ENCODE peak calls at places on chromosomes 5 and 9, in four cellular contexts. G, B, E and C are unnamed samples.

GRCh38 chr9:95511232-95511951 is 5.4 kb downstream of the PTCH1 start:
- DNase-seq in G (peak), B (no peak), E (no peak), C (peak)

GRCh38 chr5:39906146-39906545 is 481.4 kb upstream of the DAB2 start:
- DNase-seq in G (no peak), B (no peak), E (no peak), C (no peak)

GRCh38 chr5:7871560-7872113 is 2.7 kb downstream of the MTRR start:
- DNase-seq in G (no peak), B (no peak), E (no peak), C (no peak)

GRCh38 chr5:142427529-142427928 is 102.7 kb upstream of the SPRY4 start:
- DNase-seq in G (no peak), B (no peak), E (no peak), C (no peak)

GRCh38 chr9:98191615-98192502 is 578 bp downstream of the CORO2A start:
- DNase-seq in G (no peak), B (peak), E (no peak), C (peak)

GRCh38 chr5:158378931-158379330 is 520.0 kb upstream of the CLINT1 start:
- DNase-seq in G (no peak), B (no peak), E (no peak), C (no peak)

GRCh38 chr5:132253008-132253441 is 4.5 kb upstream of the PDLIM4 start:
- DNase-seq in G (no peak), B (no peak), E (no peak), C (no peak)

GRCh38 chr9:21473236-21473635 is 8.9 kb downstream of the IFNE start:
- DNase-seq in G (no peak), B (no peak), E (no peak), C (peak)

GRCh38 chr5:106418196-106418595 is 1252.5 kb downstream of the EFNA5 start:
- DNase-seq in G (no peak), B (no peak), E (no peak), C (no peak)

GRCh38 chr9:33304367-33304766 is 14.1 kb downstream of the NFX1 start:
- DNase-seq in G (no peak), B (no peak), E (no peak), C (no peak)

GRCh38 chr5:150458819-150459557 is 9.4 kb upstream of the RPS14 start:
- DNase-seq in G (peak), B (peak), E (no peak), C (peak)

GRCh38 chr9:25845867-25846266 is 167.6 kb upstream of the TUSC1 start:
- DNase-seq in G (no peak), B (no peak), E (no peak), C (no peak)

GRCh38 chr5:131635755-131636479 is 888 bp upstream of the RAPGEF6 start:
- DNase-seq in G (no peak), B (peak), E (peak), C (peak)

GRCh38 chr5:137415231-137415681 is 83.9 kb downstream of the SPOCK1 start:
- DNase-seq in G (no peak), B (no peak), E (no peak), C (no peak)

GRCh38 chr9:2093920-2094597 is 78.9 kb downstream of the SMARCA2 start:
- DNase-seq in G (no peak), B (no peak), E (no peak), C (peak)

GRCh38 chr9:93573204-93573828 is 3.1 kb upstream of the PHF2 start:
- DNase-seq in G (no peak), B (no peak), E (no peak), C (no peak)

GRCh38 chr9:129069128-129069824 is 11.6 kb upstream of the DOLPP1 start:
- DNase-seq in G (no peak), B (peak), E (no peak), C (no peak)

GRCh38 chr9:134175291-134175807 is 11.0 kb upstream of the RNU6ATAC start:
- DNase-seq in G (no peak), B (peak), E (no peak), C (peak)

GRCh38 chr5:173557123-173557903 is 59.1 kb downstream of the BOD1 start:
- DNase-seq in G (no peak), B (no peak), E (no peak), C (peak)

DNA sequence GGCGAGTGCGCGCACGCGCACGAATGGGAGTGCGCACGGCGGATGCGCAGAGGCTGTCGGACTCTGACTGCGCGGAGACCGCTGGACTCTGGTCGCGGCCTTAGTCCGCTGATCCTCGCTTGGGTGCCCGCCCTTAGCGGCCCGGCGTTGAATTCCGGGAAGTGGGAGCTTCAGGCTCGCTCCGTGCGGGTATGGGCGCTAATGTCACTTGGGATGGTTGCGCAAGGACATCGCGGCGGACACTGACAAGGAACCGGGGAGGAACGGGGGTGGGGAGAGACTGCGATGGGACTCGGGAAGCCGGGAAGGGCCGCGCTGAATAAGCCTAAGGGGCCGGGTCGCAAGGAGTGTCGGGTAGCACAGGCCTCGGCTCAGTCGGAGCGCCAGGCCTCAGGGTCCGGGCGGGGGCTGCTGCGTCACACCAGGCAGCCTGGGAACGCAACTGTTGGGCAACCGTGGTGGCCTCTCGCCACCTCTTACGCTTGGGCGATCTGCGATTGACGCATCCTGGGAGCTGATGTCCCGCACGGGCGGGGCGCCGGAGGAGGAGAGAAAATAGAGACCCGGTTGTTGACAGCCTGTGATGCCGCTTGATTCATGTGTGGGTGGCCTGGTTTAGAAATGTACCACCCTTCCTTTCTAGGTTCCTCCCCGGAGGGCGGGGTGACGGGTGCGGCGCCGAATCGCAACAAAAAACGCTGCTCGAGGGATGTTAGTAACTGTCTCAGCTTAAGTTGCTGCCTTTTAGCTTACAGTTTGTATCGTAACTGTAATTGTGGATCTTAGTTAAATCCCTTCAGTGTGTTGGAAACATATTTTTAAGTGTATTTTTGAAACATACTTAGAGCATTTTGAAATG is 545 bp upstream of the CHD1 start:
- DNase-seq in G (peak), B (peak), E (peak), C (peak)
- TF ChIP-seq REST in G (no peak), B (peak), E (no peak), C (no peak)

GRCh38 chr5:88555658-88556057 is 287.0 kb upstream of the TMEM161B start:
- DNase-seq in G (no peak), B (peak), E (no peak), C (peak)
- TF ChIP-seq CREB1 in G (no peak), B (no peak), E (no peak), C (no peak)

DNA sequence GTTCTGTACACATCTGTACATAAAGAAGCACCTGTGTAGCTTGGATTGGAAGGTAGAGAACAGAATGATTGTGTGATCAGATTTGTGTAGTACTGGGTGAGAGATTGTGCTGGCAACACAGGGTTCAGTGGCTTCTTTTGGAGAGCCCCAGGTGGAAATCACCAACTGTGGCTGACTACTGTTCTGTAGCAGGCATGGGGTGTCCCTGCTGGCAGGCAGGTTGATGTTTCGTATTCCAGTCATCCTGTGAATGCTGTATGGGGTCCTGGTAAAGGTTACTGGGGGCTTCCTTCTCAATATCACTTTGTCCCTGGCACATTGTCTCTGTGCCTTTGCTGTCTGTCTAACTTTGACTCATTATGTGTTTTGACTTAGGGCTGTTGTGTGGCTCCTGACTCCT is 5.3 kb downstream of the ASPN start:
- DNase-seq in G (no peak), B (no peak), E (peak), C (no peak)
- TF ChIP-seq CTCF in G (no peak), B (no peak), E (no peak), C (no peak)

DNA sequence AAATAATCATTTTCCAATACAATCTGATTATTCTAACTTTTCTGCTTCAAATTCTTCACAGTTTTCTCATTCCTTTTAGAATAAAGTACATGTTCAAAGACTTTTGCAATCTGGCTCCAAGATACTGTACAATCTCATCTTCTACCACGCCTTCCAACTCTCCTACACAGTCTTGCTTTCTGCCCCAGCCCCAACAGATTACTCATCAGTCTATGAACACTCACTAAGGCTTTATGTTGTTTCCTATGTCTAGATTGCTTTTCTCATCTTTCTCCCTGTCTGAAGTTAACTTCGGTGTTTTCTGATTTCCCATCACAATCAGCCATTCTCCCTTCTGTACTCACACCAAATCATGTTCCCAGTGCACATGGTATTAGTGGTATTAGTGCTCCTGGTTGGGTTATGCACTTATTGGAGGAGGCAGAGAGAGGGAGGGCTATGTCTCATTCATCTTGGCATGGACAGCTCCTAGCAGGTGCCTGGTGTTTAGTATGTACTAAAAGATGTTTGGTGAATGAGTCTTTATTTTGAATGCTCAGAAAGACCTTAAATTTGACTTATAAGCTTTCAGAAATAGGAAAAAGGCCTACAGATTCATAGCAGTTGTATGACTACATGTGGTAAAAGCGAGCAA is 43.9 kb upstream of the ZNF608 start:
- DNase-seq in G (no peak), B (no peak), E (no peak), C (no peak)
- TF ChIP-seq REST in G (no peak), B (no peak), E (no peak), C (no peak)

DNA sequence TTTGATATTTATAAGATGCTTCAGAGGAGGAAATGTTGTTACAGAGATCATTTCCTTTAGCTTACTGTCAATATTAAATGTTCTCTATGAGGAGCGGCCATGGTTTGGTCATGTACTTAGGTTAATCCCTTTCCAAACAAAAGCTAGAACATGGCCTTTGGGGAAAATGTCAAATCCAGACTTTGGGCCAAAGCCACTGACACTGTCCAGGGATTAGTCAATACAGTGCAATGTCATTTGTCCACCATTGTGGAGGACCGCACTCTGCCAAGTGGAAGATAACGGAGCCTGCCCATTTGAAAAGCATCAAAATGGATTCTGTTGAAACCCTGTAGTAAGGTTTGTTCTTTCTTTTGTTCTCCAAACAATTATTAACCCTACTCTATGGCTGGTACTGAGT is 50.1 kb downstream of the FRMPD1 start:
- DNase-seq in G (peak), B (no peak), E (no peak), C (no peak)
- TF ChIP-seq CREB1 in G (no peak), B (no peak), E (no peak), C (no peak)

DNA sequence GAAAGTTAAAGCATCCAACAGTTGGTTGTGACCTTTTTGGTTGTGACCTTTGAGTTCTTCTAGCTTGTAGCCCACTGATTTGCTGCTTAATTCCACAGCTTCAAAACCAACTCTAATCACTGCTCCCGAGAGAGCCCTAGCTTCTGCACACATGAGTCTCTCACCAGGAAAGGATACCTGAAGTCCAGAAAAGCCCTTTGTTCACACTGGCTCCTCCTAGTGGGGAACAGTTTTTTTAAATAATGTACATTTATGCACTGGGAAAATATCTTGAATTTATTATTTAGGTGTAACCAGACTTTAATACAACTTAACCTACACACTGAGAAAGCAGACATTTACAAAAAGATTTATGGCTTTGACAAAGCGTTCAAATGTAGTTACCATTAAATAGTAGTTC is 120.2 kb upstream of the CCDC152 start:
- DNase-seq in G (peak), B (no peak), E (no peak), C (no peak)
- TF ChIP-seq CTCF in G (peak), B (peak), E (peak), C (peak)

DNA sequence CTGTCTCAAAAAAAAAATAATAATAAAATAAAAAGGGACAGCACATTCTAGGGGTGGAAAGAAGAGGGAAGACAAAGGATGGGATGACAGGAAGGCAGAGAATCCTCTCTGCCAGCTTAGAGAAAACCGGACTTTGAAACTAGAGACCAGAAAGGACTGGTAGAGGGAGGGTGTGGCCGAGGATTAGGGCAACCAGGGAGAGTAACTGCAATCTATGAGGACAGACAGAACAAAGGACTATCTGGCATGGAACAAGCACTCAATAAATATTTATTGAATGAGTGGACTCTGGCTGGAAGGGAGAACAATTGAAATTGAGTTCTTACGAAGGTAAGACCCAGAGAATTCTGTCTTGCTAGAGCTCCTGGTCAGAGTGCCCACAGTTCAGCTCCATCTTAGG is 2.4 kb downstream of the GBA2 start:
- DNase-seq in G (peak), B (no peak), E (no peak), C (no peak)
- TF ChIP-seq REST in G (no peak), B (no peak), E (no peak), C (no peak)